ENCODE peak calls at places on chromosomes 5 and 9, in six cellular contexts. F is astrocyte of the spinal cord, P is AG10803, A is osteocyte, B is RWPE1, Y is GM20000. I is an unnamed sample.

GRCh38 chr9:132481467-132481866 is 71.5 kb downstream of the CFAP77 start:
- DNase-seq in B (no peak), Y (no peak), A (no peak), F (no peak), P (no peak), I (no peak)

GRCh38 chr5:158212915-158213314 is 354.0 kb upstream of the CLINT1 start:
- DNase-seq in F (no peak), B (peak), A (no peak), P (no peak), Y (no peak), I (no peak)

GRCh38 chr5:157744055-157745011 is 821 bp downstream of the LSM11 start:
- DNase-seq in Y (no peak), F (peak), P (no peak), B (peak), A (no peak), I (peak)

GRCh38 chr9:110900917-110901316 is 137.4 kb downstream of the LPAR1 start:
- DNase-seq in Y (no peak), F (no peak), P (peak), B (no peak), A (no peak), I (no peak)

GRCh38 chr5:102313907-102314306 is 17.8 kb upstream of the SLCO4C1 start:
- DNase-seq in Y (no peak), B (no peak), P (no peak), F (no peak), A (no peak), I (no peak)

GRCh38 chr9:74821636-74822035 is 66.1 kb downstream of the TRPM6 start:
- DNase-seq in P (no peak), Y (no peak), B (no peak), A (no peak), F (no peak), I (no peak)

GRCh38 chr9:96604005-96604320 is 15.7 kb downstream of the CDC14B start:
- DNase-seq in F (no peak), A (no peak), P (peak), B (no peak), Y (no peak), I (no peak)

GRCh38 chr5:135535820-135536801 is at the start of gene NEUROG1:
- DNase-seq in F (no peak), B (peak), Y (no peak), P (no peak), A (peak), I (no peak)

GRCh38 chr5:179803651-179804598 is 2.7 kb downstream of the MGAT4B start:
- DNase-seq in P (no peak), Y (peak), F (no peak), A (no peak), B (no peak), I (no peak)

GRCh38 chr5:179800696-179801201 is 5.9 kb downstream of the MGAT4B start:
- DNase-seq in B (no peak), A (no peak), Y (peak), F (no peak), P (no peak), I (no peak)

GRCh38 chr5:179801304-179802206 is 5.1 kb downstream of the MGAT4B start:
- DNase-seq in Y (peak), A (no peak), P (peak), F (peak), B (no peak), I (peak)

GRCh38 chr5:179802950-179803562 is 3.6 kb downstream of the MGAT4B start:
- DNase-seq in F (no peak), A (no peak), B (no peak), P (no peak), Y (peak), I (no peak)

GRCh38 chr5:179802207-179802883 is 4.3 kb downstream of the MGAT4B start:
- DNase-seq in A (no peak), B (no peak), Y (peak), F (no peak), P (no peak), I (no peak)
- TF ChIP-seq CTCF in A (no peak), B (no peak), Y (no peak), F (no peak), P (no peak), I (no peak)

GRCh38 chr5:9058161-9058560 is 487.7 kb downstream of the SEMA5A start:
- DNase-seq in B (peak), Y (no peak), P (peak), A (no peak), F (no peak), I (no peak)

GRCh38 chr5:9057406-9058000 is 488.4 kb downstream of the SEMA5A start:
- DNase-seq in P (no peak), Y (no peak), A (no peak), B (no peak), F (no peak), I (no peak)

GRCh38 chr5:9054821-9055589 is 490.9 kb downstream of the SEMA5A start:
- DNase-seq in P (peak), A (no peak), B (peak), F (peak), Y (no peak), I (no peak)

GRCh38 chr5:9054322-9054721 is 491.6 kb downstream of the SEMA5A start:
- DNase-seq in B (no peak), P (no peak), F (no peak), A (no peak), Y (no peak), I (no peak)

DNA sequence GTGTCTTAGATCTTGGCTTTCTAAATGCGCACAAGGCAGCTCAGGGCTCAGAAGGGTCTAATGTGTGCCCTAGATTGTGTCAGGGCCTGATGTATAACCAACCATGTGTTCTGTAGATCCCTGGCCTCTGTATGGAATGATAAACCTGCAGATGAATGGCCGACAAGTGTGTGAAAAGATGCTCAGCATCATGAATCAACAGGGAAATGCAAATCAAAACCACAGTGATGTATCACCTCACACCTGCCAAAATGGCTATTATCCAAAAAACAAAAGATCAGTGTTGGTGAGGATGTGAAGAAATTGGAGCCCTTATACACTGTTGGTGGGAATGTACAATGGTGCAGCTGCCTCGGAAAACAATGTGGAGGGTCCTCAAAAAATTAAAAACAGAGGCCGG is 489.8 kb downstream of the SEMA5A start:
- DNase-seq in F (no peak), P (no peak), Y (no peak), B (no peak), A (no peak), I (no peak)
- TF ChIP-seq CTCF in F (no peak), P (no peak), Y (no peak), B (no peak), A (no peak), I (no peak)

GRCh38 chr5:62340392-62340791 is 34.4 kb downstream of the KIF2A start:
- DNase-seq in F (peak), P (peak), B (no peak), Y (no peak), A (no peak), I (no peak)
- TF ChIP-seq CTCF in F (peak), P (peak), B (no peak), Y (no peak), A (peak), I (no peak)

DNA sequence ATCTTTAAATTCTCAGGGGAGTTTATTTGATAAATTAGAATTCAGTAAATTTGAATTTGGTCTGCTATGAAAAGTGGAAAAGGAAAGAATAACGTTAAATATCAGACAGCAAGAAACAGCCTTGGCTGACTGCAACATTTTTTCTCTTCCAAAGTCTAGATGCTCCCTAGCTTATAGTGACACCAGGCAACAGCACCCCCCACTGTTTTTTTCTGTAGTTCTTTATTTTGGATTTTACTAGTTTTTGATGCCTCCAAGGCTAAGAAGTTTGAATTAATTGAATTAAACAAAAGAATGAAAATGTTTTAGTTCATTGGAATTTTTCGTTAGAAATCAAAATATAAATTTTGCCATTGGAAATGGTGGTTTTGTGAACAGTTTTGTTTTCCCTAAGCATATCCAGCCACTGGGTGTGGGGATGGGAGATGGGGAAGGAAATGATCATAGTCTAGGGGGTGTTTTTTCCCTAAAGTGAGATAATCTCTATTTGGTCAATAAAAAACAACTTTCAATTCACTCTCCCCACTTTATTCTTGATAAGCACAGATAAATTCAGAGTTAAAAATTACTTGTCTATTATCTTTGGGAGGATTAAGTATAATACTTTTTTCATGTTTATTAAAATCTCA is 199.3 kb upstream of the CD180 start:
- DNase-seq in P (no peak), Y (no peak), F (no peak), B (no peak), A (no peak), I (no peak)
- TF ChIP-seq CTCF in P (no peak), Y (no peak), F (no peak), B (no peak), A (peak), I (no peak)

GRCh38 chr9:27573699-27574265 is 501 bp upstream of the C9orf72 start:
- DNase-seq in A (peak), P (peak), Y (peak), B (peak), F (peak), I (peak)
- TF ChIP-seq CTCF in A (no peak), P (no peak), Y (no peak), B (no peak), F (no peak), I (no peak)

GRCh38 chr9:129720181-129720864 is 32.5 kb downstream of the PTGES start:
- DNase-seq in F (no peak), A (no peak), B (no peak), P (no peak), Y (no peak), I (no peak)

GRCh38 chr9:129718647-129719046 is 34.2 kb downstream of the PTGES start:
- DNase-seq in P (no peak), Y (no peak), A (no peak), F (no peak), B (no peak), I (no peak)

GRCh38 chr9:129719135-129719534 is 33.7 kb downstream of the PTGES start:
- DNase-seq in A (no peak), Y (no peak), P (no peak), B (no peak), F (no peak), I (no peak)

GRCh38 chr9:129722913-129723312 is 29.9 kb downstream of the PTGES start:
- DNase-seq in A (no peak), B (no peak), F (no peak), Y (no peak), P (no peak), I (no peak)

GRCh38 chr9:129720865-129721545 is 31.8 kb downstream of the PTGES start:
- DNase-seq in F (no peak), P (no peak), A (no peak), B (no peak), Y (no peak), I (no peak)
- TF ChIP-seq CTCF in F (no peak), P (no peak), A (no peak), B (peak), Y (no peak), I (no peak)